ENCODE peak calls at places on chromosomes 6 and 20, in eight cellular contexts. P, C, Y, X, Q, U, L and K are unnamed samples.

GRCh38 chr20:52192296-52193007 is 873 bp upstream of the ZFP64 start:
- DNase-seq in P (peak), C (no peak), Y (peak), X (peak), Q (peak), U (peak), L (peak), K (no peak)

GRCh38 chr6:26379236-26380139 is 3.4 kb upstream of the BTN2A2 start:
- DNase-seq in P (no peak), C (no peak), Y (no peak), X (peak), Q (no peak), U (no peak), L (no peak), K (no peak)

GRCh38 chr6:164085552-164086325 is 671.2 kb downstream of the QKI start:
- DNase-seq in P (no peak), C (no peak), Y (peak), X (no peak), Q (no peak), U (peak), L (peak), K (no peak)

GRCh38 chr20:41428285-41428684 is 61.7 kb upstream of the EMILIN3 start:
- DNase-seq in P (peak), C (no peak), Y (no peak), X (peak), Q (no peak), U (peak), L (peak), K (no peak)

GRCh38 chr6:116111552-116112528 is 11.2 kb downstream of the NT5DC1 start:
- DNase-seq in P (no peak), C (peak), Y (peak), X (peak), Q (peak), U (peak), L (peak), K (no peak)

GRCh38 chr6:106448000-106448426 is 87.5 kb downstream of the CRYBG1 start:
- DNase-seq in P (peak), C (no peak), Y (no peak), X (no peak), Q (peak), U (no peak), L (no peak), K (peak)

GRCh38 chr6:162962093-162962492 is 234.3 kb downstream of the PACRG start:
- DNase-seq in P (no peak), C (no peak), Y (no peak), X (no peak), Q (no peak), U (peak), L (peak), K (no peak)

GRCh38 chr6:84508981-84509380 is 255.4 kb downstream of the TBX18 start:
- DNase-seq in P (no peak), C (no peak), Y (no peak), X (peak), Q (no peak), U (peak), L (no peak), K (no peak)